ENCODE peak calls at places on chromosome 1, in nine cellular contexts. N, I, M, U, P, V, R, D and B are unnamed samples.

GRCh38 chr1:89451011-89451410 is 73.6 kb upstream of the LRRC8B start:
- DNase-seq in N (no peak), I (peak), M (no peak), U (no peak), P (peak), V (no peak), R (no peak), D (peak), B (peak)

GRCh38 chr1:208013210-208013609 is 102.3 kb upstream of the CD34 start:
- DNase-seq in N (no peak), I (no peak), M (no peak), U (no peak), P (no peak), V (no peak), R (no peak), D (no peak), B (no peak)

GRCh38 chr1:51168266-51168845 is 66.3 kb downstream of the C1orf185 start:
- DNase-seq in N (no peak), I (no peak), M (no peak), U (no peak), P (peak), V (no peak), R (no peak), D (peak), B (no peak)

GRCh38 chr1:61427516-61427915 is 297.4 kb downstream of the TM2D1 start:
- DNase-seq in N (no peak), I (no peak), M (no peak), U (no peak), P (no peak), V (no peak), R (no peak), D (no peak), B (no peak)

GRCh38 chr1:235424092-235424491 is 56.9 kb downstream of the TBCE start:
- DNase-seq in N (no peak), I (no peak), M (no peak), U (no peak), P (no peak), V (no peak), R (no peak), D (no peak), B (no peak)

GRCh38 chr1:38783659-38784229 is 75.8 kb downstream of the RRAGC start:
- DNase-seq in N (no peak), I (no peak), M (no peak), U (no peak), P (no peak), V (no peak), R (no peak), D (peak), B (peak)

GRCh38 chr1:92907949-92908684 is 53.1 kb downstream of the DIPK1A start:
- DNase-seq in N (no peak), I (no peak), M (no peak), U (no peak), P (peak), V (no peak), R (no peak), D (peak), B (no peak)

GRCh38 chr1:58033311-58033710 is 513.2 kb downstream of the OMA1 start:
- DNase-seq in N (no peak), I (no peak), M (no peak), U (no peak), P (no peak), V (no peak), R (no peak), D (no peak), B (no peak)

GRCh38 chr1:78043436-78043835 is 2.3 kb upstream of the GIPC2 start:
- DNase-seq in N (no peak), I (no peak), M (peak), U (no peak), P (no peak), V (no peak), R (no peak), D (no peak), B (no peak)

GRCh38 chr1:86419277-86419903 is 4.6 kb upstream of the CLCA2 start:
- DNase-seq in N (no peak), I (peak), M (no peak), U (no peak), P (no peak), V (peak), R (no peak), D (peak), B (peak)

GRCh38 chr1:220797044-220797443 is 10.3 kb downstream of the MTARC1 start:
- DNase-seq in N (no peak), I (no peak), M (no peak), U (no peak), P (no peak), V (no peak), R (no peak), D (no peak), B (no peak)

GRCh38 chr1:3918966-3919611 is 19.0 kb upstream of the C1orf174 start:
- DNase-seq in N (no peak), I (no peak), M (no peak), U (no peak), P (no peak), V (no peak), R (no peak), D (no peak), B (no peak)

GRCh38 chr1:36231191-36231590 is 6.9 kb downstream of the THRAP3 start:
- DNase-seq in N (no peak), I (no peak), M (no peak), U (no peak), P (no peak), V (no peak), R (no peak), D (peak), B (no peak)

GRCh38 chr1:228744918-228745317 is 9.6 kb downstream of the RHOU start:
- DNase-seq in N (no peak), I (no peak), M (no peak), U (no peak), P (no peak), V (no peak), R (no peak), D (no peak), B (no peak)

GRCh38 chr1:93749894-93750301 is 68.3 kb upstream of the BCAR3 start:
- DNase-seq in N (no peak), I (no peak), M (peak), U (no peak), P (no peak), V (peak), R (no peak), D (no peak), B (peak)

GRCh38 chr1:183674339-183674738 is 21.2 kb upstream of the APOBEC4 start:
- DNase-seq in N (no peak), I (no peak), M (peak), U (no peak), P (peak), V (no peak), R (no peak), D (peak), B (no peak)

GRCh38 chr1:27567183-27567526 is 36.8 kb downstream of the AHDC1 start:
- DNase-seq in N (no peak), I (no peak), M (no peak), U (no peak), P (no peak), V (no peak), R (no peak), D (no peak), B (no peak)

GRCh38 chr1:202189919-202190715 is 3.5 kb upstream of the LGR6 start:
- DNase-seq in N (no peak), I (peak), M (no peak), U (no peak), P (peak), V (peak), R (no peak), D (no peak), B (no peak)

GRCh38 chr1:103341377-103341880 is 184.1 kb upstream of the RNPC3 start:
- DNase-seq in N (no peak), I (no peak), M (no peak), U (no peak), P (no peak), V (no peak), R (no peak), D (peak), B (no peak)

GRCh38 chr1:207956976-207957375 is 46.1 kb upstream of the CD34 start:
- DNase-seq in N (no peak), I (no peak), M (no peak), U (no peak), P (no peak), V (no peak), R (no peak), D (no peak), B (no peak)

GRCh38 chr1:44436401-44437394 is 31.6 kb downstream of the RNF220 start:
- DNase-seq in N (no peak), I (no peak), M (peak), U (no peak), P (no peak), V (peak), R (no peak), D (no peak), B (no peak)

GRCh38 chr1:70319750-70320149 is 34.8 kb downstream of the ANKRD13C start:
- DNase-seq in N (no peak), I (peak), M (no peak), U (no peak), P (peak), V (no peak), R (no peak), D (peak), B (no peak)

GRCh38 chr1:155009742-155010141 is 7.1 kb downstream of the ZBTB7B start:
- DNase-seq in N (no peak), I (no peak), M (no peak), U (no peak), P (no peak), V (no peak), R (no peak), D (no peak), B (no peak)

GRCh38 chr1:57208903-57209302 is 215.0 kb downstream of the DAB1 start:
- DNase-seq in N (no peak), I (no peak), M (no peak), U (no peak), P (no peak), V (no peak), R (no peak), D (no peak), B (no peak)

GRCh38 chr1:27648602-27649305 is 13.8 kb upstream of the FGR start:
- DNase-seq in N (no peak), I (no peak), M (peak), U (no peak), P (no peak), V (no peak), R (no peak), D (no peak), B (no peak)

GRCh38 chr1:14138135-14138506 is 438.1 kb downstream of the PRDM2 start:
- DNase-seq in N (no peak), I (no peak), M (no peak), U (no peak), P (no peak), V (no peak), R (no peak), D (peak), B (no peak)

GRCh38 chr1:20216574-20216973 is 30.3 kb upstream of the PLA2G2C start:
- DNase-seq in N (no peak), I (peak), M (no peak), U (no peak), P (peak), V (peak), R (no peak), D (no peak), B (peak)

GRCh38 chr1:97143236-97143882 is 421.8 kb downstream of the PTBP2 start:
- DNase-seq in N (no peak), I (peak), M (no peak), U (no peak), P (peak), V (no peak), R (no peak), D (peak), B (no peak)

GRCh38 chr1:24047101-24047459 is 64.9 kb downstream of the MYOM3 start:
- DNase-seq in N (peak), I (peak), M (no peak), U (no peak), P (peak), V (no peak), R (peak), D (peak), B (no peak)

GRCh38 chr1:166875302-166875733 is 746 bp downstream of the TADA1 start:
- DNase-seq in N (no peak), I (no peak), M (no peak), U (no peak), P (no peak), V (no peak), R (no peak), D (no peak), B (no peak)

GRCh38 chr1:176529395-176529794 is 66.4 kb downstream of the PAPPA2 start:
- DNase-seq in N (no peak), I (no peak), M (no peak), U (no peak), P (no peak), V (no peak), R (no peak), D (no peak), B (no peak)

GRCh38 chr1:240784776-240785175 is 172.8 kb upstream of the GREM2 start:
- DNase-seq in N (no peak), I (no peak), M (no peak), U (no peak), P (peak), V (no peak), R (no peak), D (no peak), B (no peak)

GRCh38 chr1:208556461-208556860 is 312.3 kb upstream of the PLXNA2 start:
- DNase-seq in N (no peak), I (no peak), M (no peak), U (no peak), P (no peak), V (no peak), R (no peak), D (no peak), B (no peak)

DNA sequence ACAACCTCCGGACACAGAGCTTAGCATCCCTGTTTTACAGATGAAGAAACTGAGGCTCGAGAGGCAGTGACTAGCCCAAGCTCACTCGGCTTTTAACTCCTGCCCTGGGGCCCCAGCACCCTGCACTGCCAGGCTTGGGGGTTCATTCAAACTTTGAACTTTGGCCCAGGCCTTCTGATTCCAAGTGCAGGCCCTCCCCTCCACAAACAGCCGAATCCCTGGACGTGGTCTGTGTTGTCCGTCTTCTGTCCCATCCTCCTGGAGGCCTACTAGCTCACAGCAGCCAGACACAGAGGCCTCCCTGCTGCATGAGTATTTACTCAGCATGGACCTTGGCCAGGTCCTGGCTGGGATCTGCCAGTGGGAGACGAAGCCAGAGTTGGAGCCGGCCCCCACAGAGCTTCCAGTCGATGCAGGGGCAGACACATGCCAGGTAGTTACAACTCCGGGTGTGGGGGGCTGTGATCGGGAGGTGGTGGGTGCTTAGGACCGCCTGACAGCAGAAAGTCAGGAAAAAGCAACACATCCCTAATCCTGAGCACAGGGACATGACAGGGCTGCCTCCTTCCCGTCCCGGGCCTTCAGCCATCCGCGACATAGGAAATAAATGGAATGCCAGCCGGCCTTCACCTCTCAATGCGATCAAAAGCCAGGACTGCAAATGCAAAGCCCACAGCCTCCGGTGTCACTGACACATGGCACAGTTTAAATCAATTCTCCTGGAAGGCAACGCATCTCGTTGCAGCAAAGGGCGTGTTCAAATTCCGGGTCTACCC is 7.4 kb downstream of the IFFO2 start:
- DNase-seq in N (peak), I (peak), M (peak), U (no peak), P (peak), V (no peak), R (peak), D (peak), B (no peak)
- TF ChIP-seq CTCF in N (no peak), I (no peak), M (no peak), U (no peak), P (no peak), V (no peak), R (no peak), D (peak), B (no peak)

DNA sequence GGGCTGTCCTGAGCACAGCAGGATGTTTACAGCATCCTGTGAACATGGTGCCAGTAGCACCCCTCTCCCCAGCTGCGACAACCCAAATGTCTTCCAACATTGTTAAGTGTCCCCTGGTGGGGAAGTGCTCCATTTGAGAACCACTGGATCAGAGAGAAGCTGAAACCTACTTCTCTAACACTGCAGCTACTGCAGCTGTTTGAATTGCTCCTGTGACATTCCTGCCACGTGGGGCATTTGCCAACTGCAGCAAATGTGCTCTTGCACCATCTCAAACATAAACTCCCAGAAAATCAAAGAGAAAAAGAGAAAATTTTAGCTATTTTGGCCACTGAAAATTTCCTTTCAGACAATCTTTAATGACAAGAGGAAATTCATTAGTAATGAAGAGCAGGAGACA is 11.0 kb downstream of the SLC2A5 start:
- DNase-seq in N (no peak), I (no peak), M (peak), U (no peak), P (peak), V (no peak), R (peak), D (no peak), B (no peak)
- TF ChIP-seq CTCF in N (peak), I (peak), M (no peak), U (peak), P (peak), V (peak), R (peak), D (peak), B (no peak)

GRCh38 chr1:187041104-187041503 is 212.4 kb downstream of the PLA2G4A start:
- DNase-seq in N (no peak), I (no peak), M (no peak), U (no peak), P (no peak), V (no peak), R (no peak), D (no peak), B (no peak)
- TF ChIP-seq CTCF in N (no peak), I (no peak), M (no peak), U (no peak), P (no peak), V (peak), R (no peak), D (no peak), B (no peak)

GRCh38 chr1:223175032-223175431 is 32.0 kb upstream of the TLR5 start:
- DNase-seq in N (no peak), I (peak), M (peak), U (no peak), P (peak), V (peak), R (no peak), D (peak), B (no peak)
- TF ChIP-seq CTCF in N (peak), I (peak), M (peak), U (peak), P (peak), V (peak), R (peak), D (no peak), B (no peak)

DNA sequence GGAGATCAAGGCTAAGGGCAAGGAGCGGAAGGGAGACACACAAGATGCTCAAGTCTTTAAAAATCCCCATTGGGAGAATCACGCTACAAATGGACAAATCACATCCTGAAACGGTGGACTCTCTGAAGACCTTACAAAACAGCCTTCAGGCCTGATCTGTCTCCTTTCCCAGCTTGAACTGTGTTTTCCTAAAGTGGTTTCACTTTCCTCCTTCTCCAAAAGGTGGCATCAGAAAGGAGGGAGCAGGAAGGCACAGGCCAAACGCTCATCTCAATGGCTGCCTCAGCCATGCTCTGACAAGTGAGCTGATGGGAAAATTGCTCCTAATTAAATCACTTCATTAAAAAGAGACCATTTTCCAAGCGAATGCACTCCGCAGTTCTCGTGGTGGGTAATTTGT is 47.7 kb downstream of the UTP25 start:
- DNase-seq in N (no peak), I (peak), M (peak), U (no peak), P (peak), V (peak), R (no peak), D (peak), B (no peak)
- TF ChIP-seq CTCF in N (peak), I (peak), M (no peak), U (peak), P (peak), V (peak), R (no peak), D (peak), B (no peak)

GRCh38 chr1:204623894-204624361 is 61.6 kb downstream of the LRRN2 start:
- DNase-seq in N (no peak), I (no peak), M (no peak), U (peak), P (no peak), V (peak), R (no peak), D (no peak), B (no peak)
- TF ChIP-seq CTCF in N (no peak), I (peak), M (no peak), U (peak), P (peak), V (peak), R (no peak), D (no peak), B (no peak)

DNA sequence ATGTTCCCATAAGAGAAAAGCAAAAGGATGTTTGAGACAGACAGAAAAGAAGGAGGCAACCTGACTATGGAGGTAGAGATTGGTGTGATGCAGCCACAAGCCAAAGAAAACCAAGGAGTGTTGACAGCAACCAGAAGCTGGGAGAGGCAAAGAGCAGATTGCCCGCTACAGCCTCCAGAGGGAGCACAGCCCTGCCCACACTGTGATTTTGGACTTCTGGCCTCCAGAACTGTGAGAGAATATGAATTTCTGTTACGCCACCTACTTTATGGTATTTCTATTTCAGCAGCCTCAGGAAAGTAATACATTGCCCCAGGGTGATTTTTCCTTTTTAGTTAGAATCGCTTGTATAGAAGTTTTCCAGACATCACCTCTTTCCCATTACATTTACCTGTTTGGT is 28.4 kb downstream of the SLAMF6 start:
- DNase-seq in N (no peak), I (peak), M (peak), U (no peak), P (no peak), V (peak), R (no peak), D (no peak), B (no peak)
- TF ChIP-seq CTCF in N (no peak), I (peak), M (no peak), U (peak), P (no peak), V (peak), R (no peak), D (no peak), B (no peak)

DNA sequence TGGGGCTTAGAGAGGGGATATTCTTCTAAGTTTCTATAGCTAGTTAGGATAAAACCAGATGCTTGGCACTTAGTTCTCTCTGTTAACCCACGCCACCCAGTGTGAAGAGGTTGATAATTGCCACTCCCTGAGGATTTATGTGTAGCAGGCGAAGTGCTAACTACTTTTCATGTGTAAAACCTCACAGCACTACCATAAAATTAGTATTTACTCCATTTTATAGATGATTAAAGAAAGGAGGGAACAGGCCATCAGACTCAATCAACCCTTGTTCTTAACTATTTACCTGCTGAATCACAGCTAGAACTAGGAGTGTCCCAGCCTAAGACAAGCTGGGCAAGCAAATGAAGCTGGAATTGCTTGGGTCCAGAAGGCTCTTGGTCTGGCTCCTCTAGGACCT is 8.9 kb downstream of the LIN28A start:
- DNase-seq in N (no peak), I (no peak), M (no peak), U (no peak), P (no peak), V (no peak), R (no peak), D (no peak), B (no peak)
- TF ChIP-seq CTCF in N (no peak), I (no peak), M (no peak), U (no peak), P (no peak), V (no peak), R (no peak), D (no peak), B (no peak)